ENCODE peak calls at places on chromosomes 3 and 15, in nine cellular contexts. One of them, this sample, is unnamed.
A peak's percentile ranks its signal among the peaks of the same experiment; 100 is the strongest.

GRCh38 chr3:12773030-12773723 is 14.1 kb upstream of the TMEM40 start:
- DNase-seq in T-helper 2 cell: no peak
- DNase-seq in HCEC 1CT: no peak
- DNase-seq in T-helper 22 cell: no peak
- DNase-seq in transverse colon: no peak
- DNase-seq in non-pigmented ciliary epithelial cell: no peak
- DNase-seq in activated T-helper 1 cell treated with anti-CD3 and anti-CD28 coated beads, Interleukin-12 subunit alpha, Interleukin-12 subunit beta, Interleukin-2, Interleukin-4 antibody, amounts not matched to agents 30 ng/mL and 10 ng/mL and 1 ng/mL, durations not matched to agents 14 hours and 24 hours and 36 hours: no peak
- DNase-seq in HFF-Myc: no peak
- DNase-seq in activated CD8-positive, alpha-beta memory T cell treated with anti-CD3 and anti-CD28 coated beads, Interleukin-2, amount 50 U/mL, for 48 hours: no peak
- DNase-seq in this sample: no peak

GRCh38 chr3:172143060-172143451 is 103.7 kb downstream of the FNDC3B start:
- DNase-seq in T-helper 2 cell: no peak
- DNase-seq in HCEC 1CT: no peak
- DNase-seq in T-helper 22 cell: no peak
- DNase-seq in transverse colon: no peak
- DNase-seq in non-pigmented ciliary epithelial cell: no peak
- DNase-seq in activated T-helper 1 cell treated with anti-CD3 and anti-CD28 coated beads, Interleukin-12 subunit alpha, Interleukin-12 subunit beta, Interleukin-2, Interleukin-4 antibody, amounts not matched to agents 30 ng/mL and 10 ng/mL and 1 ng/mL, durations not matched to agents 14 hours and 24 hours and 36 hours: no peak
- DNase-seq in HFF-Myc: no peak
- DNase-seq in activated CD8-positive, alpha-beta memory T cell treated with anti-CD3 and anti-CD28 coated beads, Interleukin-2, amount 50 U/mL, for 48 hours: no peak
- DNase-seq in this sample: no peak

GRCh38 chr3:72133329-72134011 is 348.5 kb upstream of the PROK2 start:
- DNase-seq in T-helper 2 cell: no peak
- DNase-seq in HCEC 1CT: no peak
- DNase-seq in T-helper 22 cell: no peak
- DNase-seq in transverse colon: no peak
- DNase-seq in non-pigmented ciliary epithelial cell: no peak
- DNase-seq in activated T-helper 1 cell treated with anti-CD3 and anti-CD28 coated beads, Interleukin-12 subunit alpha, Interleukin-12 subunit beta, Interleukin-2, Interleukin-4 antibody, amounts not matched to agents 30 ng/mL and 10 ng/mL and 1 ng/mL, durations not matched to agents 14 hours and 24 hours and 36 hours: no peak
- DNase-seq in HFF-Myc: no peak
- DNase-seq in activated CD8-positive, alpha-beta memory T cell treated with anti-CD3 and anti-CD28 coated beads, Interleukin-2, amount 50 U/mL, for 48 hours: no peak
- DNase-seq in this sample: no peak

GRCh38 chr15:70033109-70033508 is 64.6 kb downstream of the TLE3 start:
- DNase-seq in T-helper 2 cell: no peak
- DNase-seq in HCEC 1CT: no peak
- DNase-seq in T-helper 22 cell: no peak
- DNase-seq in transverse colon: no peak
- DNase-seq in non-pigmented ciliary epithelial cell: no peak
- DNase-seq in activated T-helper 1 cell treated with anti-CD3 and anti-CD28 coated beads, Interleukin-12 subunit alpha, Interleukin-12 subunit beta, Interleukin-2, Interleukin-4 antibody, amounts not matched to agents 30 ng/mL and 10 ng/mL and 1 ng/mL, durations not matched to agents 14 hours and 24 hours and 36 hours: no peak
- DNase-seq in HFF-Myc: no peak
- DNase-seq in activated CD8-positive, alpha-beta memory T cell treated with anti-CD3 and anti-CD28 coated beads, Interleukin-2, amount 50 U/mL, for 48 hours: no peak
- DNase-seq in this sample: no peak

GRCh38 chr3:27125821-27126501 is 243.2 kb downstream of the NEK10 start:
- DNase-seq in T-helper 2 cell: no peak
- DNase-seq in HCEC 1CT: no peak
- DNase-seq in T-helper 22 cell: no peak
- DNase-seq in transverse colon: no peak
- DNase-seq in non-pigmented ciliary epithelial cell: no peak
- DNase-seq in activated T-helper 1 cell treated with anti-CD3 and anti-CD28 coated beads, Interleukin-12 subunit alpha, Interleukin-12 subunit beta, Interleukin-2, Interleukin-4 antibody, amounts not matched to agents 30 ng/mL and 10 ng/mL and 1 ng/mL, durations not matched to agents 14 hours and 24 hours and 36 hours: no peak
- DNase-seq in HFF-Myc: no peak
- DNase-seq in activated CD8-positive, alpha-beta memory T cell treated with anti-CD3 and anti-CD28 coated beads, Interleukin-2, amount 50 U/mL, for 48 hours: no peak
- DNase-seq in this sample: no peak

GRCh38 chr3:47781326-47781684 is 388 bp downstream of the SMARCC1 start:
- DNase-seq in T-helper 2 cell: peak; percentile 39
- DNase-seq in HCEC 1CT: peak; percentile 26
- DNase-seq in T-helper 22 cell: peak; percentile 56
- DNase-seq in transverse colon: peak; percentile 70
- DNase-seq in non-pigmented ciliary epithelial cell: no peak
- DNase-seq in activated T-helper 1 cell treated with anti-CD3 and anti-CD28 coated beads, Interleukin-12 subunit alpha, Interleukin-12 subunit beta, Interleukin-2, Interleukin-4 antibody, amounts not matched to agents 30 ng/mL and 10 ng/mL and 1 ng/mL, durations not matched to agents 14 hours and 24 hours and 36 hours: peak; percentile 65
- DNase-seq in HFF-Myc: no peak
- DNase-seq in activated CD8-positive, alpha-beta memory T cell treated with anti-CD3 and anti-CD28 coated beads, Interleukin-2, amount 50 U/mL, for 48 hours: peak; percentile 85
- DNase-seq in this sample: peak; percentile 63

GRCh38 chr15:25737218-25737643 is 125.9 kb downstream of the ATP10A start:
- DNase-seq in T-helper 2 cell: no peak
- DNase-seq in HCEC 1CT: no peak
- DNase-seq in T-helper 22 cell: no peak
- DNase-seq in transverse colon: no peak
- DNase-seq in non-pigmented ciliary epithelial cell: no peak
- DNase-seq in activated T-helper 1 cell treated with anti-CD3 and anti-CD28 coated beads, Interleukin-12 subunit alpha, Interleukin-12 subunit beta, Interleukin-2, Interleukin-4 antibody, amounts not matched to agents 30 ng/mL and 10 ng/mL and 1 ng/mL, durations not matched to agents 14 hours and 24 hours and 36 hours: no peak
- DNase-seq in HFF-Myc: no peak
- DNase-seq in activated CD8-positive, alpha-beta memory T cell treated with anti-CD3 and anti-CD28 coated beads, Interleukin-2, amount 50 U/mL, for 48 hours: no peak
- DNase-seq in this sample: no peak

GRCh38 chr3:157501863-157502262 is 1.4 kb downstream of the VEPH1 start:
- DNase-seq in T-helper 2 cell: no peak
- DNase-seq in HCEC 1CT: no peak
- DNase-seq in T-helper 22 cell: no peak
- DNase-seq in transverse colon: no peak
- DNase-seq in non-pigmented ciliary epithelial cell: no peak
- DNase-seq in activated T-helper 1 cell treated with anti-CD3 and anti-CD28 coated beads, Interleukin-12 subunit alpha, Interleukin-12 subunit beta, Interleukin-2, Interleukin-4 antibody, amounts not matched to agents 30 ng/mL and 10 ng/mL and 1 ng/mL, durations not matched to agents 14 hours and 24 hours and 36 hours: no peak
- DNase-seq in HFF-Myc: no peak
- DNase-seq in activated CD8-positive, alpha-beta memory T cell treated with anti-CD3 and anti-CD28 coated beads, Interleukin-2, amount 50 U/mL, for 48 hours: no peak
- DNase-seq in this sample: no peak

GRCh38 chr3:28574036-28574435 is 225.4 kb upstream of the AZI2 start:
- DNase-seq in T-helper 2 cell: no peak
- DNase-seq in HCEC 1CT: no peak
- DNase-seq in T-helper 22 cell: no peak
- DNase-seq in transverse colon: no peak
- DNase-seq in non-pigmented ciliary epithelial cell: no peak
- DNase-seq in activated T-helper 1 cell treated with anti-CD3 and anti-CD28 coated beads, Interleukin-12 subunit alpha, Interleukin-12 subunit beta, Interleukin-2, Interleukin-4 antibody, amounts not matched to agents 30 ng/mL and 10 ng/mL and 1 ng/mL, durations not matched to agents 14 hours and 24 hours and 36 hours: no peak
- DNase-seq in HFF-Myc: no peak
- DNase-seq in activated CD8-positive, alpha-beta memory T cell treated with anti-CD3 and anti-CD28 coated beads, Interleukin-2, amount 50 U/mL, for 48 hours: no peak
- DNase-seq in this sample: no peak

GRCh38 chr3:45110185-45110833 is 35.9 kb downstream of the CDCP1 start:
- DNase-seq in T-helper 2 cell: no peak
- DNase-seq in HCEC 1CT: no peak
- DNase-seq in T-helper 22 cell: peak; percentile 4
- DNase-seq in transverse colon: peak; percentile 70
- DNase-seq in non-pigmented ciliary epithelial cell: no peak
- DNase-seq in activated T-helper 1 cell treated with anti-CD3 and anti-CD28 coated beads, Interleukin-12 subunit alpha, Interleukin-12 subunit beta, Interleukin-2, Interleukin-4 antibody, amounts not matched to agents 30 ng/mL and 10 ng/mL and 1 ng/mL, durations not matched to agents 14 hours and 24 hours and 36 hours: peak; percentile 41
- DNase-seq in HFF-Myc: no peak
- DNase-seq in activated CD8-positive, alpha-beta memory T cell treated with anti-CD3 and anti-CD28 coated beads, Interleukin-2, amount 50 U/mL, for 48 hours: no peak
- DNase-seq in this sample: no peak